ENCODE peak calls at places on chromosomes 7 and 10, in five cellular contexts. V is H9, U is IMR-90, H is neuronal stem cell, K is H1. B is an unnamed sample.

GRCh38 chr10:34323197-34323596 is 491.9 kb downstream of the PARD3 start:
- DNase-seq in H (no peak), U (peak; percentile 50), V (no peak), K (no peak), B (peak; percentile 7)

GRCh38 chr10:44806895-44807294 is 104.2 kb upstream of the TMEM72 start:
- DNase-seq in U (no peak), K (no peak), V (no peak), H (no peak), B (no peak)

GRCh38 chr7:102321351-102322201 is 34.7 kb downstream of the SPDYE6 start:
- DNase-seq in K (peak; percentile 74), U (no peak), H (no peak), V (peak; percentile 62), B (peak; percentile 18)

GRCh38 chr7:322111-322671 is 32.2 kb downstream of the FOXL3 start:
- DNase-seq in H (peak; percentile 74), V (peak; percentile 85), U (peak; percentile 3), K (peak; percentile 99), B (peak; percentile 28)

GRCh38 chr7:139626817-139627216 is 103.3 kb downstream of the CLEC2L start:
- DNase-seq in H (no peak), V (no peak), U (no peak), K (no peak), B (no peak)

GRCh38 chr7:101212014-101212413 is 5.4 kb downstream of the PLOD3 start:
- DNase-seq in V (no peak), K (no peak), U (no peak), H (no peak), B (no peak)

GRCh38 chr7:45311597-45311996 is 154.0 kb downstream of the RAMP3 start:
- DNase-seq in V (no peak), H (no peak), U (no peak), K (no peak), B (no peak)

GRCh38 chr10:66747451-66747850 is 178.4 kb upstream of the LRRTM3 start:
- DNase-seq in K (no peak), U (peak; percentile 85), V (no peak), H (no peak), B (peak; percentile 60)

GRCh38 chr10:64506963-64507362 is 985.8 kb downstream of the REEP3 start:
- DNase-seq in V (peak; percentile 66), H (no peak), U (no peak), K (no peak), B (no peak)

GRCh38 chr10:130545122-130545521 is 408.9 kb downstream of the GLRX3 start:
- DNase-seq in K (no peak), H (peak; percentile 11), V (peak; percentile 38), U (no peak), B (no peak)

GRCh38 chr7:74027683-74028320 is at the start of gene ELN:
- DNase-seq in K (no peak), U (peak; percentile 43), V (no peak), H (no peak), B (peak; percentile 35)

GRCh38 chr10:24449769-24450310 is 240.9 kb downstream of the KIAA1217 start:
- DNase-seq in U (no peak), V (no peak), H (no peak), K (no peak), B (no peak)

GRCh38 chr7:105782391-105783063 is 93.9 kb downstream of the ATXN7L1 start:
- DNase-seq in U (peak; percentile 94), H (no peak), K (no peak), V (no peak), B (peak; percentile 93)

GRCh38 chr10:54653518-54653917 is 147.5 kb downstream of the PCDH15 start:
- DNase-seq in U (no peak), K (no peak), V (no peak), H (no peak), B (no peak)

GRCh38 chr10:107653832-107654287 is 489.4 kb upstream of the SORCS1 start:
- DNase-seq in U (peak; percentile 5), H (no peak), K (no peak), V (no peak), B (peak; percentile 65)

GRCh38 chr10:124409696-124410095 is 9.0 kb downstream of the OAT start:
- DNase-seq in U (no peak), V (no peak), H (no peak), K (no peak), B (no peak)

GRCh38 chr10:60572511-60573194 is 183.0 kb upstream of the ANK3 start:
- DNase-seq in H (peak; percentile 18), K (no peak), U (peak; percentile 67), V (peak; percentile 57), B (peak; percentile 56)

GRCh38 chr10:30804478-30805055 is 175.0 kb upstream of the LYZL2 start:
- DNase-seq in K (no peak), U (no peak), H (no peak), V (no peak), B (no peak)

GRCh38 chr7:99229234-99229633 is 21.3 kb upstream of the KPNA7 start:
- DNase-seq in H (no peak), K (no peak), V (no peak), U (no peak), B (no peak)

GRCh38 chr10:9596368-9596920 is 1421.2 kb upstream of the CELF2 start:
- DNase-seq in V (no peak), K (no peak), U (peak; percentile 62), H (no peak), B (peak; percentile 56)

GRCh38 chr7:21425290-21425689 is 2.6 kb upstream of the SP4 start:
- DNase-seq in V (no peak), H (no peak), U (no peak), K (no peak), B (no peak)

GRCh38 chr7:12643001-12643400 is 44.4 kb upstream of the ARL4A start:
- DNase-seq in K (no peak), V (no peak), U (peak; percentile 49), H (no peak), B (no peak)

GRCh38 chr10:43471146-43471545 is 34.2 kb downstream of the ZNF487 start:
- DNase-seq in K (no peak), H (no peak), U (no peak), V (no peak), B (no peak)
- H3K27ac ChIP-seq in K (no peak overlapping the region), H (no peak overlapping the region), U (no peak overlapping the region), V (no peak overlapping the region), B (no peak overlapping the region)

GRCh38 chr7:28180031-28180363 is 598 bp downstream of the JAZF1 start:
- DNase-seq in K (peak; percentile 56), U (no peak), H (no peak), V (no peak), B (no peak)
- H2BK15ac ChIP-seq in K (no peak overlapping the region), U (no peak overlapping the region), H (no peak overlapping the region), V (no peak overlapping the region), B (peak overlapping the region; percentile 19)

GRCh38 chr7:63028376-63029206 is 970.1 kb upstream of the ZNF722 start:
- DNase-seq in U (no peak), K (no peak), H (no peak), V (peak; percentile 8), B (no peak)
- H3K9me3 ChIP-seq in U (peaks cover 16% of the 10 kb centered on the region), K (peaks cover 47% of the 10 kb centered on the region), H (no peaks in the 10 kb centered on the region), V (peaks cover 97% of the 10 kb centered on the region), B (peaks cover 22% of the 10 kb centered on the region)

GRCh38 chr10:89251417-89252224 is at the start of gene LIPA:
- DNase-seq in V (peak; percentile 99), K (peak; percentile 92), H (peak; percentile 86), U (peak; percentile 97), B (peak; percentile 95)
- H3K27ac ChIP-seq in V (no peak within 1 kb of the TSS), K (no peak within 1 kb of the TSS), H (no peak within 1 kb of the TSS), U (peak within 1 kb of the TSS; percentile 12), B (no peak within 1 kb of the TSS)

GRCh38 chr10:80132299-80133139 is at the start of gene PLAC9:
- DNase-seq in V (peak; percentile 48), H (peak; percentile 35), K (peak; percentile 70), U (peak; percentile 20), B (peak; percentile 35)
- H2BK15ac ChIP-seq in V (no peak within 1 kb of the TSS), H (peak within 1 kb of the TSS; percentile 58), K (no peak within 1 kb of the TSS), U (no peak within 1 kb of the TSS), B (no peak within 1 kb of the TSS)

GRCh38 chr10:127338391-127339108 is 142.2 kb upstream of the INSYN2A start:
- DNase-seq in U (no peak), K (no peak), V (no peak), H (no peak), B (no peak)
- H3K9me3 ChIP-seq in U (no peaks in the 10 kb centered on the region), K (no peaks in the 10 kb centered on the region), V (no peaks in the 10 kb centered on the region), H (no peaks in the 10 kb centered on the region), B (no peaks in the 10 kb centered on the region)

GRCh38 chr7:30460246-30460633 is 18.3 kb downstream of the NOD1 start:
- DNase-seq in V (no peak), H (no peak), K (no peak), U (no peak), B (no peak)

GRCh38 chr7:30458311-30458710 is 20.3 kb downstream of the NOD1 start:
- DNase-seq in H (no peak), U (no peak), K (no peak), V (no peak), B (no peak)

GRCh38 chr7:30464231-30464660 is 14.3 kb downstream of the NOD1 start:
- DNase-seq in H (no peak), U (no peak), K (no peak), V (no peak), B (no peak)

GRCh38 chr7:30463400-30464145 is 15.0 kb downstream of the NOD1 start:
- DNase-seq in H (no peak), U (no peak), V (no peak), K (no peak), B (no peak)

GRCh38 chr7:30459591-30460245 is 18.9 kb downstream of the NOD1 start:
- DNase-seq in H (no peak), K (no peak), V (no peak), U (peak; percentile 95), B (peak; percentile 88)
- H3K27ac ChIP-seq in H (no peak overlapping the region), K (no peak overlapping the region), V (no peak overlapping the region), U (peak overlapping the region; percentile 61), B (peak overlapping the region; percentile 84)